ENCODE peak calls at places on chromosomes 2 and 18, in five cellular contexts. Z is stimulated activated CD8-positive, alpha-beta memory T cell treated with anti-CD3 and anti-CD28 coated beads, Interleukin-7, amount 100 ng/mL, for 1 hour; V is iris pigment epithelial cell; G is RWPE1; O is BJ. W is an unnamed sample.

GRCh38 chr2:239584986-239585385 is 184.2 kb upstream of the HDAC4 start:
- DNase-seq in V (no peak), G (no peak), Z (no peak), O (no peak), W (no peak)

GRCh38 chr2:120434487-120434886 is 88.6 kb downstream of the INHBB start:
- DNase-seq in Z (no peak), G (no peak), V (peak), O (peak), W (no peak)

GRCh38 chr2:162579169-162579568 is 235.2 kb downstream of the GCA start:
- DNase-seq in O (no peak), Z (no peak), V (no peak), G (no peak), W (no peak)

GRCh38 chr2:69013123-69013836 is at the start of gene ANTXR1:
- DNase-seq in V (peak), Z (no peak), G (peak), O (no peak), W (no peak)

GRCh38 chr2:72112421-72112820 is 35.2 kb downstream of the CYP26B1 start:
- DNase-seq in V (peak), G (peak), O (no peak), Z (no peak), W (no peak)

GRCh38 chr2:101396352-101396717 is 9.0 kb upstream of the CREG2 start:
- DNase-seq in O (peak), V (peak), G (peak), Z (no peak), W (peak)

GRCh38 chr18:43486462-43486861 is 209.2 kb upstream of the SYT4 start:
- DNase-seq in O (no peak), Z (no peak), G (no peak), V (peak), W (no peak)

GRCh38 chr2:174492963-174493431 is 6.2 kb upstream of the GPR155 start:
- DNase-seq in O (no peak), V (no peak), Z (no peak), G (no peak), W (no peak)

GRCh38 chr2:181678033-181678586 is 2.2 kb downstream of the NEUROD1 start:
- DNase-seq in O (no peak), G (peak), V (peak), Z (peak), W (peak)

GRCh38 chr2:82234283-82234682 is 1929.7 kb upstream of the LRRTM1 start:
- DNase-seq in O (no peak), G (no peak), Z (no peak), V (no peak), W (no peak)

GRCh38 chr2:197086500-197086899 is 160.0 kb upstream of the PGAP1 start:
- DNase-seq in O (no peak), G (no peak), Z (no peak), V (no peak), W (no peak)

GRCh38 chr2:196291873-196292800 is 120.8 kb upstream of the STK17B start:
- DNase-seq in G (peak), V (peak), O (no peak), Z (no peak), W (peak)

GRCh38 chr2:41495050-41495449 is 552.8 kb upstream of the PKDCC start:
- DNase-seq in V (peak), O (no peak), G (no peak), Z (no peak), W (no peak)

GRCh38 chr18:57744211-57744694 is 58.9 kb downstream of the ATP8B1 start:
- DNase-seq in Z (no peak), G (no peak), V (no peak), O (no peak), W (no peak)

GRCh38 chr2:88019985-88020384 is 3.6 kb upstream of the RNU2-63P start:
- DNase-seq in Z (no peak), V (no peak), O (no peak), G (no peak), W (no peak)

GRCh38 chr2:172281648-172282576 is 145.5 kb upstream of the ITGA6 start:
- DNase-seq in O (no peak), Z (no peak), V (peak), G (no peak), W (no peak)

GRCh38 chr2:104521247-104521646 is 332.7 kb upstream of the POU3F3 start:
- DNase-seq in O (no peak), V (no peak), Z (no peak), G (no peak), W (no peak)

GRCh38 chr2:237714690-237715458 is 83.7 kb upstream of the RBM44 start:
- DNase-seq in O (no peak), G (peak), V (peak), Z (no peak), W (no peak)

GRCh38 chr2:235514627-235515363 is 21.0 kb downstream of the AGAP1 start:
- DNase-seq in O (no peak), V (no peak), G (peak), Z (no peak), W (peak)

GRCh38 chr2:18703555-18703954 is 114.2 kb upstream of the NT5C1B start:
- DNase-seq in O (no peak), V (peak), Z (no peak), G (no peak), W (no peak)

GRCh38 chr18:76578571-76579300 is 83.7 kb upstream of the ZNF516 start:
- DNase-seq in G (no peak), V (peak), O (no peak), Z (no peak), W (no peak)

GRCh38 chr2:63506350-63506749 is 81.9 kb downstream of the WDPCP start:
- DNase-seq in V (no peak), O (no peak), G (no peak), Z (no peak), W (no peak)

GRCh38 chr2:230706966-230707365 is 5.7 kb upstream of the CAB39 start:
- DNase-seq in G (no peak), O (no peak), Z (no peak), V (no peak), W (no peak)

GRCh38 chr2:78351208-78351607 is 674.3 kb upstream of the REG3G start:
- DNase-seq in V (peak), Z (no peak), G (peak), O (no peak), W (no peak)

GRCh38 chr2:186771850-186772463 is 77.0 kb downstream of the ZSWIM2 start:
- DNase-seq in G (no peak), Z (no peak), O (no peak), V (peak), W (no peak)

GRCh38 chr2:99940963-99941362 is 201.4 kb downstream of the AFF3 start:
- DNase-seq in G (no peak), Z (no peak), O (peak), V (peak), W (no peak)

GRCh38 chr2:167972020-167972419 is 275.4 kb downstream of the STK39 start:
- DNase-seq in V (no peak), G (no peak), O (no peak), Z (no peak), W (no peak)

GRCh38 chr2:222179592-222179991 is 119.2 kb downstream of the PAX3 start:
- DNase-seq in Z (no peak), G (no peak), O (no peak), V (no peak), W (no peak)

GRCh38 chr2:113273031-113273551 is 5.6 kb downstream of the PAX8 start:
- DNase-seq in Z (no peak), G (no peak), V (peak), O (no peak), W (no peak)

GRCh38 chr2:121532347-121532766 is 1.7 kb downstream of the RNU4ATAC start:
- DNase-seq in O (no peak), G (no peak), Z (no peak), V (peak), W (no peak)

GRCh38 chr2:15809504-15809903 is 130.8 kb upstream of the MYCN start:
- DNase-seq in Z (no peak), O (no peak), V (no peak), G (no peak), W (no peak)

GRCh38 chr2:27756544-27757498 is 14.7 kb upstream of the MRPL33 start:
- DNase-seq in O (no peak), G (no peak), Z (no peak), V (no peak), W (no peak)

GRCh38 chr2:208165059-208165458 is 1.7 kb upstream of the CRYGA start:
- DNase-seq in Z (no peak), G (no peak), O (no peak), V (no peak), W (no peak)

GRCh38 chr2:233818639-233819621 is 35.4 kb downstream of the HJURP start:
- DNase-seq in V (no peak), O (no peak), G (no peak), Z (no peak), W (no peak)

GRCh38 chr2:241865957-241866858 is 3.3 kb upstream of the RTP5 start:
- DNase-seq in G (no peak), O (no peak), V (peak), Z (no peak), W (no peak)

GRCh38 chr2:158131483-158131912 is 29.8 kb downstream of the UPP2 start:
- DNase-seq in V (no peak), O (no peak), Z (no peak), G (no peak), W (no peak)

GRCh38 chr2:25098558-25099486 is 56.9 kb downstream of the EFR3B start:
- DNase-seq in O (no peak), G (peak), V (peak), Z (no peak), W (no peak)

GRCh38 chr2:20649586-20650375 is 1.1 kb downstream of the HS1BP3 start:
- DNase-seq in V (no peak), G (no peak), O (no peak), Z (no peak), W (no peak)